ENCODE peak calls at places on chromosomes 6 and 20, in five cellular contexts. E is astrocyte of the cerebellum, V is cardiac muscle cell, Y is retinal pigment epithelial cell, F is Calu3. M is an unnamed sample.

GRCh38 chr6:108526739-108527174 is 34.0 kb upstream of the FOXO3 start:
- DNase-seq in E (peak; percentile 27), V (peak; percentile 42), Y (no peak), F (no peak), M (peak; percentile 43)

GRCh38 chr6:40586800-40587201 is 363 bp downstream of the LRFN2 start:
- DNase-seq in E (no peak), V (peak; percentile 23), Y (no peak), F (no peak), M (no peak)

GRCh38 chr6:157821342-157822033 is 1.6 kb upstream of the SNX9 start:
- DNase-seq in E (no peak), V (no peak), Y (no peak), F (no peak), M (no peak)

GRCh38 chr6:136774228-136775041 is 17.8 kb downstream of the MAP3K5 start:
- DNase-seq in E (no peak), V (no peak), Y (no peak), F (no peak), M (no peak)

GRCh38 chr6:107511410-107512070 is 21.6 kb downstream of the SOBP start:
- DNase-seq in E (no peak), V (no peak), Y (no peak), F (no peak), M (no peak)

GRCh38 chr20:21583486-21584168 is 69.8 kb upstream of the NKX2-2 start:
- DNase-seq in E (no peak), V (no peak), Y (no peak), F (no peak), M (no peak)

GRCh38 chr6:54074109-54074508 is 37.1 kb upstream of the MLIP start:
- DNase-seq in E (no peak), V (no peak), Y (no peak), F (peak; percentile 16), M (no peak)

GRCh38 chr6:17397764-17398194 is 4.4 kb downstream of the CAP2 start:
- DNase-seq in E (peak; percentile 12), V (no peak), Y (no peak), F (no peak), M (no peak)

GRCh38 chr6:168368063-168368835 is 48.7 kb upstream of the DACT2 start:
- DNase-seq in E (no peak), V (no peak), Y (no peak), F (no peak), M (no peak)

GRCh38 chr6:101534821-101535220 is 141.3 kb downstream of the GRIK2 start:
- DNase-seq in E (no peak), V (no peak), Y (no peak), F (no peak), M (no peak)

GRCh38 chr20:33914871-33915270 is 78.8 kb upstream of the RALY start:
- DNase-seq in E (peak; percentile 74), V (no peak), Y (no peak), F (peak; percentile 49), M (no peak)
- TF ChIP-seq CTCF in E (peak; percentile 12), V (peak; percentile 4), Y (peak; percentile 37), F (no peak), M (no peak)

GRCh38 chr20:32509639-32510066 is 75.5 kb downstream of the NOL4L start:
- DNase-seq in E (no peak), V (no peak), Y (no peak), F (no peak), M (no peak)
- TF ChIP-seq CTCF in E (peak; percentile 26), V (no peak), Y (peak; percentile 57), F (no peak), M (no peak)

GRCh38 chr6:152272486-152272885 is 364.7 kb downstream of the SYNE1 start:
- DNase-seq in E (no peak), V (no peak), Y (peak; percentile 45), F (no peak), M (no peak)

GRCh38 chr6:152273002-152273401 is 364.2 kb downstream of the SYNE1 start:
- DNase-seq in E (no peak), V (no peak), Y (no peak), F (no peak), M (no peak)

GRCh38 chr6:152271681-152272464 is 365.3 kb downstream of the SYNE1 start:
- DNase-seq in E (peak; percentile 86), V (no peak), Y (peak; percentile 54), F (no peak), M (no peak)

GRCh38 chr6:152273638-152274037 is 363.5 kb downstream of the SYNE1 start:
- DNase-seq in E (no peak), V (no peak), Y (peak; percentile 93), F (peak; percentile 29), M (peak; percentile 26)

GRCh38 chr6:152277826-152278247 is 359.3 kb downstream of the SYNE1 start:
- DNase-seq in E (no peak), V (peak; percentile 77), Y (no peak), F (no peak), M (no peak)
- TF ChIP-seq CTCF in E (no peak), V (no peak), Y (no peak), F (no peak), M (no peak)

GRCh38 chr6:139422105-139423036 is 47.9 kb upstream of the CITED2 start:
- DNase-seq in E (no peak), V (no peak), Y (no peak), F (no peak), M (no peak)

GRCh38 chr6:139423970-139424667 is 49.7 kb upstream of the CITED2 start:
- DNase-seq in E (no peak), V (no peak), Y (no peak), F (no peak), M (no peak)

GRCh38 chr6:139425780-139426179 is 51.3 kb upstream of the CITED2 start:
- DNase-seq in E (no peak), V (no peak), Y (no peak), F (no peak), M (no peak)

GRCh38 chr6:139426795-139427194 is 52.3 kb upstream of the CITED2 start:
- DNase-seq in E (no peak), V (no peak), Y (no peak), F (no peak), M (no peak)

DNA sequence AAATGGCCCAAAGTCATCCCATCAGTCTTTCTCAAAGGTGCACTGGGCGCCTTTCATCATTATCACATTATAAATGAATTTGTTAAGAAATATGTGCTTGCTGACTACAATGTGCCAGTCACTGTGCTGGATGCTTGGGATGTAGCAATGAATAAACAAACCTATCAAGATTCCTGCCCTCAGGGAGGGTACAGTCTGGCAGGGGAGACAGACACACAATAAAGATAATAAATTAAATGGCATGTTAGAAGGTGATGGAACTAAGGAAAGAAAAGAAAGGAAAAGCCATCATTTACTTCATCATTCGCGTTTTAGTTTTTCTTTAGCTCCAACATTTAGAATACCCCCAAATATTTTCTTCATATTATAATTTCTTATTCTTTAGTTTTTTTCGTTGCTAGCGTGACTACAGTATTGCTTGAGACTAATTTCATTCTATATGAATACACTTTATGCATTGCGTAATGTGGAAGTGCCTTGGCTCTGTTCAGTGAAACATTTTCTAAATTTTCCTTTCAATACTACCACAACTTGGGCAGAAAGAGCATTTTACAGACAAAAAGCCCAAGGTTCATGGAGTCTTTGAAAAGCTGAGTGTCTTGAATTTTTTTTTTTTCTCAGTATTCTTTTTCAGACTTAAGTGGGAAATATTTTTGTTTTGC is 48.7 kb upstream of the CITED2 start:
- DNase-seq in E (no peak), V (no peak), Y (no peak), F (no peak), M (no peak)
- TF ChIP-seq CTCF in E (no peak), V (no peak), Y (no peak), F (no peak), M (no peak)

DNA sequence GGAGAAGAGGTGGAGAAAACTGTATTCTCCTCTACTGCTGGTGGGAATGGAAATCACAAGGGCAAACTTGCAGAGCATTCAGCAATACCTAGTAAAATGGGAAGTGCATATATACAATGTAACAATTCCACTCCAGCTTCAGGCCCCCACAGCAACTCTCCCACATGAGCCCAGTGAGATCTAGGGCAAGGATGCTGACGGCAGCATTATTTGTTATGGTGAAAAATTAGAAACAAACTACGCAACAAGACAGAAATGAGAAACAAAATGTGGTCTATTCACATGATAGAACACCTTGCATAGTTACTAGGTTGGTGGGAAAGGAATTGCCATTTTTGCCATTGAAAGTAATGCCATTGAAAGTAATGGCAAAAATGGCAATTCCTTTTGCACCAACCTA is 98.9 kb upstream of the SRSF6 start:
- DNase-seq in E (no peak), V (no peak), Y (no peak), F (no peak), M (no peak)
- TF ChIP-seq CTCF in E (no peak), V (no peak), Y (no peak), F (no peak), M (no peak)

GRCh38 chr6:2505624-2506023 is 245.1 kb downstream of the MYLK4 start:
- DNase-seq in E (no peak), V (no peak), Y (no peak), F (no peak), M (no peak)
- TF ChIP-seq CTCF in E (peak; percentile 27), V (peak; percentile 85), Y (peak; percentile 42), F (no peak), M (peak; percentile 23)

DNA sequence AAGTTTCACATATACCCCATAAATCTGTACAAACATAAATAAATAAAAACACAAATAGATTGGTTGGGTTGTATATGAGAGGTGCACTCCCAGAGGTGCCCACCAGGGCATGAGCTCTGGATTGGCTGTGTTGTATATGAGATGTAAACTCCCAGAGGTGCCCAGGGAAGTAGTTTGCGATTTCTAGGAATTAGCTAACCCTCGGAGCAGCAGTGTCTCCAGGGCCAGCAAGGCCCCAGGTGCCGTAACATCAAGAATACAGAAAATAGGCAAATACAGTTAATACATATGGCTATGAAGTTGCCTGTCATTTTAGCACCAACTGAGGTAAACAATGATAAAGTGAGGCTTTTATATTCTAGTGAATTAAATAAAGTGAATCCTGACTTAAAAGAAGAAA is 5.4 kb upstream of the GINM1 start:
- DNase-seq in E (no peak), V (peak; percentile 13), Y (no peak), F (peak; percentile 37), M (no peak)
- TF ChIP-seq CTCF in E (peak; percentile 66), V (peak; percentile 49), Y (peak; percentile 64), F (no peak), M (peak; percentile 8)

DNA sequence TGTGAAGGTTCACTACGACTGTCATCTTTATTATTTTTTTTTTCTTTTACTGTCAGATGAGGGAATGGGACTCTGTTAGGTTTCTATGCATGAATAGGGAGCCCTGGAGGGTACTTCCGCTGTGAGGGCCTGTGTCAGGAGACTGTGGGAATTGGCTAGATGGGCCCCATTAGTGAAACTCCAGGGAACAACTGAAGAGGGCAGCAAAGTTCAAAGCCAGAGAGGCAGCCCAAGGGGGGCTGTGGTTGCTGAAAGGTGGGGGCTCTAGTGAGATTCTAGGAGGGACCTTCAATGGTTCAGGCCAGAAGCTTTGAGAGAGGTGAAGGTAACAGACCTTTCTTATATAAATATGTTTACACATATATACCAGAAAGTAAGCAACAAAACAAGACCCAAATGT is 13.2 kb upstream of the EPB41L1 start:
- DNase-seq in E (no peak), V (no peak), Y (no peak), F (no peak), M (no peak)
- TF ChIP-seq CTCF in E (no peak), V (no peak), Y (no peak), F (no peak), M (no peak)

DNA sequence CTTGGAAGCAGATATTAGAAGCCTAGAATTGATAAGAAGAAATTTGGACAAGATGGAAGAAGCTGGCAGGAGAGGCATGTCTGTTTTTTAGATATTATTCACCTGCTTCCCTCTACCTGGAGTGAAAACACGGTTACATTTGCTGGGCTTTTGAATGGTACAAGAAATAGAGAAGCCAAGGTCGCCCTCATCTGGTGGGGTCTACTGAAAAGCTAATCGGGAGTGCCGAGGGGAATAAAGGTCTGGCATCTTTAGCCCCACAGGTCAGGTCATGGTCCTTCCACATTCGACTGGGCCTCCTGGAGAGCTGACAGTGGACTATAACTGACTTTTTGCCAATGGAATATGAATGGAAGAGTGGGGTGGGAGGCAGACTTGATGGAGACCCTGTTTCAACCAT is 4.6 kb upstream of the C2 start:
- DNase-seq in E (no peak), V (no peak), Y (no peak), F (peak; percentile 53), M (no peak)
- TF ChIP-seq CTCF in E (no peak), V (peak; percentile 26), Y (peak; percentile 24), F (no peak), M (peak; percentile 23)